ENCODE peak calls at places on chromosomes 2 and 18, in seven cellular contexts. H, S, T, Z, B, Y and D are unnamed samples.

GRCh38 chr2:26957041-26957440 is 13.4 kb upstream of the MAPRE3 start:
- DNase-seq in S (no peak), H (no peak), B (no peak), Z (no peak), Y (no peak), T (no peak), D (no peak)

GRCh38 chr2:241649927-241650326 is 12.4 kb downstream of the ATG4B start:
- DNase-seq in S (no peak), Z (no peak), Y (no peak), B (no peak), T (no peak), H (no peak), D (no peak)

GRCh38 chr2:1168856-1169255 is 218.2 kb downstream of the SNTG2 start:
- DNase-seq in B (no peak), Y (no peak), H (no peak), S (no peak), Z (no peak), T (no peak), D (no peak)

GRCh38 chr2:98476192-98476868 is 31.7 kb downstream of the INPP4A start:
- DNase-seq in T (no peak), Z (no peak), H (no peak), S (no peak), Y (no peak), B (no peak), D (no peak)

GRCh38 chr18:48850891-48851302 is 99.9 kb downstream of the SMAD7 start:
- DNase-seq in Z (no peak), Y (no peak), T (no peak), B (no peak), S (no peak), H (no peak), D (no peak)

GRCh38 chr2:225040862-225041209 is 1.4 kb downstream of the DOCK10 start:
- DNase-seq in Z (no peak), T (no peak), H (no peak), S (no peak), Y (no peak), B (no peak), D (no peak)

GRCh38 chr2:70347831-70348230 is 46.0 kb upstream of the FAM136A start:
- DNase-seq in Z (no peak), H (no peak), Y (no peak), S (no peak), B (no peak), T (no peak), D (no peak)

GRCh38 chr2:68387408-68388350 is 22.6 kb downstream of the PLEK start:
- DNase-seq in S (no peak), B (no peak), Y (no peak), T (no peak), Z (peak), H (no peak), D (no peak)

GRCh38 chr2:46509804-46510203 is 30.4 kb downstream of the TMEM247 start:
- DNase-seq in H (no peak), Y (no peak), T (no peak), S (no peak), Z (no peak), B (no peak), D (no peak)

GRCh38 chr2:3073196-3073595 is 304.4 kb downstream of the EIPR1 start:
- DNase-seq in H (no peak), Z (no peak), Y (no peak), T (no peak), S (no peak), B (no peak), D (no peak)

GRCh38 chr18:51195602-51196115 is 1.8 kb downstream of the MEX3C start:
- DNase-seq in Z (no peak), Y (peak), B (peak), H (peak), T (peak), S (no peak), D (no peak)

DNA sequence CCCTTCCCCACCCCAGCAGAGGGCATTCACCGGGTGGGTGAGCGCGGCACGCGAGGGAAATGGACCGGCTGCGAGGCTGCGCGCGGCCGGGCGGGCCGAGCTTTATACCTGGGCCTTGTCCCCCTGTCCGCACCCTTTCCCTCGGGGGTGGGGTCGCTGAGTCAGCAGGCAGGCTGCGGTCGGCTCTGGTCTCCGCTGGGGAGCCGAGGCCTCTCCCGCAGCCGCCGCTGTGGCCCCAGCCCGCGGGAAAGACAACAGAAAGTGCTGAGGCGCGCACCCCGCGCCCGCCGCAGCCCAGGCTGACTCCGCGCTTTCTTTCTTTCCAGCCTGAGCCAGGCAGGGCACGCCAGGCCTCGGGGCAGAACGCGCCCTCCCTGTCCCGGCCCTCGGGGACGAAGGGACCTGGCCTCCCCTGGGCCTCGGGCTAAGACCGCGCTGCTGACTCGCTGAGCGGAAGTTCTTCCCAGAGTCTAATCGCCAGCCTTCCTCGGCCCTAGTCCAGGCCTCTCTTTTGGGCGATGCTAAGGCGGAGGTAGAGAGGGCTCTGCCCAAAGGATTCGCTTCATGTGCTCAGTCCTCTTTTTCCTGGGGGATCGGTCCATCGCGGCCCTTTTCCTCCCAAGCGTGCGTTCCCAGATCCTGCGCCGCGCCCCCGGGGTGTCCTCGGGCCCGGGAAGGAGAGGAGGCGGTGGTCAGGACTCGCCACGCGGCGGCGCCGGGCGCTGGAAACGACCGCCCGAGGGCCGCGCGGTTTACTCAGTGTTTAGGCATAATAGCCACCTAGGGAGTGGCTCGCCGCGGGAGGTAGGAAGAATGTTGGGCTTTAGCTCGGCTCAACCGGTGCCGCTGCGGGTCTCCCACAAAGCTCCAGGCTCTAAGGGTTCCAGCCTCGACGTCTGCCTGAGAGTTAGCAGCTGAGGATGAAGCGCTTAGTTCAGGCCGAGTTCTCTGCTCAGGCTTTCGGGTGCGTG is at the start of gene CRYBA2:
- DNase-seq in Z (no peak), S (peak), T (peak), B (no peak), Y (no peak), H (no peak), D (no peak)
- TF ChIP-seq EZH2 in Z (no peak), S (no peak), T (peak), B (peak), Y (peak), H (no peak), D (no peak)

GRCh38 chr2:33378551-33379220 is 97.8 kb upstream of the RASGRP3 start:
- DNase-seq in H (no peak), T (peak), S (no peak), B (no peak), Z (no peak), Y (no peak), D (no peak)

GRCh38 chr2:33375054-33375453 is 101.4 kb upstream of the RASGRP3 start:
- DNase-seq in Y (peak), T (no peak), B (no peak), S (no peak), H (no peak), Z (no peak), D (no peak)

GRCh38 chr2:33373986-33374385 is 102.5 kb upstream of the RASGRP3 start:
- DNase-seq in S (no peak), B (no peak), H (no peak), T (no peak), Y (no peak), Z (no peak), D (no peak)

GRCh38 chr2:33380001-33380609 is 96.3 kb upstream of the RASGRP3 start:
- DNase-seq in T (peak), B (no peak), H (peak), Z (no peak), S (peak), Y (no peak), D (no peak)

DNA sequence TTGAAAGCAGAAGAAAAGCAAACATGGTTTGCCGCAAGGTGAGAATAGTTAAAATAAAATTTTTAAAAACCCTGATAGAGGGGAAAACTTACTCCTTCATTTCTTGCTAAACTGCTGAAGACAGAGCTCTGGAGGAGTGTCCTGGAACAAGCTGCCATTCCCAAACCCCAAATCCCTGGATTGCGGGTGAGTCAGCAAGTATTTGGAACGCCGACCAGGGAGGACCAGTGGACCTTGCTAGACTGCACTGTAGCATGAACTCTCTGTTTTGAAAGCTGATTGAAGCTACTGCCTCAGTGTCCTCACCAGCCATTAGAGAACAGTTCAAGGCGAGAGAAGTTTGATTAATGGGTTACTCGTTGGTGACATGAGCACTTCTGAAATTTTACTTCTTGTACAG is 99.4 kb upstream of the RASGRP3 start:
- DNase-seq in H (no peak), Z (no peak), T (no peak), S (no peak), Y (no peak), B (no peak), D (no peak)
- H3K27ac ChIP-seq in H (no peak), Z (no peak), T (no peak), S (no peak), Y (no peak), B (no peak), D (no peak)

DNA sequence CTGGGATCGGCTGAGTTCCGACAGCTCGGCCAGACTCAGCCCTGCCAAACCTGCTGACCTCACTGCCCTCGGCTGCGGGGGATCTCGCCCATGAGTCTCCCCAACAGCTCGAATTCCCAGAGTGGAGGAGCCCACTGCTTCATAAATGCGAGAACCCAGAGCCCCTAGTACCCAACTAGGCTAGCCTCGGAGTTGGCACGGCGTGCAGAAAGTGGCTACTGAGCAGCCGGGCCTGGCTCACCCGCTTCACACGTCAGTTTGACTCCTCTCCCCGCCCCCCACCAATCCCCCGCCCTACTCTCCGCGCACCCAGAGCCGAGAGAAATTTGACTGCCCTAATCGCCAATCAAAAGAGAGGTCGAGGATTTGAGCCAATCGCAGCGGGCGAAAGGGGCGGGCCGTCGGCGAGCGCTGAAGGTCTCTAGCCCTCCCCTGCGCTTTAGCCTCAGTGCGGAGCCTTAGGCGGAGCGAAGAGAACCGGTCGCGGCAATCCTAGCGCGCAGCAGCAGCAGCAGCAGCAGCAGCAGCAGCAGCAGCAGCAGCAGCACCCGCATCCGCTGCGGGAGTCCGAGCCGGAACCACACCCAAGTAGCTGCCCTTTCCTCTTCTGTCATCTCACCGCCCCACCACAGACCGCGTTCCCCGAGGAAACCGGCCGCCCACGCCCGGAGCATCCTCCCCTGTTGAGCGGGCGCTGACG is at the start of gene GLS:
- DNase-seq in B (peak), H (peak), Z (peak), S (peak), T (peak), Y (peak), D (peak)
- TF ChIP-seq POLR2AphosphoS5 in B (peak), H (peak), Z (peak), S (peak), T (peak), Y (peak), D (peak)

DNA sequence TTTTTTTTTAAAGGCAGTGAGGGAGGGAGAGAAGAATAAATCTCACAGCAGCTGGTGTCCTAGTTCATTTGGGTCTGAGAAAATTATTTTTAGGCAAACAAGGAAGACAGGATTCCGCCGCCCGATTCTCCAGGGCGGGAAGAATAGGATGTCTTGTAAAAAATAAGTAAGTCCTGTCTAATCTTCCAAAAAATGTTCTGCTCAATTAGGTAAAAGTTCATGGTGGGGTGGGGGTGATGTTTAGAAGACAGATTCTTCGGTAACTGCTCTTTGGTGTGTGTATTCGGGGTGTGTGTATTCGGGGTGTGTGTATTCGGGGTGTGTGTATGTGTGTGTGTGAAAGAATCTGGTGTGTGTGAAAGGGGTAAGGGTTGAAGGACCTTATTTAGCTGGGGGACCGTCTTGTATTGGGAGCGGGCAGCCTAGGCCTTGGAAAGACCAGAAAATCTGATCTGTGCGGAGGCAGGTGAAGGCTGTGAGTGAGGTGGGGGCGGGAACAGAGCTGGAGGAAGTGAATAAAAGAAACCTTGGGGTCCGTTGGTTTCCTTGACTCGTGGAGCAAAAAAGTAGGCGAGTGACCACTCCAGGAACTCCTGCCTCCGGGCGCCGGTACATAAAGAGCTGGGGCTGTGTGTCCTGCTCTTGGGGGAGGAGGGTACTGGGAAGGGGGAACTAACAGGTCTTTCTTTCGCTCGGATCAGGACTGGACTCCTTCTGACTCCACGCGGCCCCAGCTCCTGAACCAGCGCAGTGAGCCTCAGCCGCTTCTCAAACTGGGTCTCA is 4.4 kb upstream of the PAX3 start:
- DNase-seq in Y (no peak), H (no peak), T (peak), Z (no peak), B (no peak), S (no peak), D (no peak)
- TF ChIP-seq EZH2 in Y (peak), H (no peak), T (peak), Z (no peak), B (peak), S (no peak), D (no peak)

GRCh38 chr18:8139127-8139591 is 470.1 kb upstream of the RAB12 start:
- DNase-seq in Z (no peak), T (no peak), B (no peak), H (no peak), S (no peak), Y (no peak), D (no peak)

GRCh38 chr18:8139971-8140406 is 469.2 kb upstream of the RAB12 start:
- DNase-seq in B (no peak), S (no peak), Z (no peak), T (no peak), H (no peak), Y (no peak), D (no peak)

GRCh38 chr18:8142131-8142711 is 467.0 kb upstream of the RAB12 start:
- DNase-seq in Y (peak), H (no peak), T (no peak), S (peak), B (no peak), Z (no peak), D (no peak)

GRCh38 chr18:8142932-8143331 is 466.3 kb upstream of the RAB12 start:
- DNase-seq in S (no peak), T (no peak), Y (peak), H (no peak), Z (no peak), B (no peak), D (no peak)

GRCh38 chr18:8140841-8141501 is 468.3 kb upstream of the RAB12 start:
- DNase-seq in Y (no peak), H (no peak), S (peak), T (peak), B (no peak), Z (no peak), D (no peak)
- H3K27ac ChIP-seq in Y (no peak), H (no peak), S (no peak), T (no peak), B (no peak), Z (no peak), D (no peak)

DNA sequence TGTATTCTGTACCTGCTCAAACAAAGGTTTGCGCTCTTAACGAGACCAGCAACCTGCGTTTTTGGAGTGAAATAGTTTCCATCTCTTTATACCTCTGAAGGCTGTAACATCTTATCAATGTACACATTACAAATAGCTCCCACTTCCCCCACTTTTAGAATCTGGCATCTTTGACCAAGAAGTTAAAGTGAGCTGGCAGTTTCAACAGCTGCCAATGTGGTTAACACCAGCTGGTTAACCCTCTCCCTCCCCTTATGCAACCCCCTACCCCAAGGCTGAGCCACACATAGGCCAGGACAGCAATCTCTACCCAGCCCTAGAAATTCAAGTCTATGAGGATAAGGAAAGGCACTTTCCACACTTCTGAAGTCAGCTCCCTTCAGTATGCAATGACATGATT is 2.2 kb upstream of the SERTAD2 start:
- DNase-seq in H (no peak), B (no peak), T (no peak), S (no peak), Z (no peak), Y (no peak), D (no peak)
- TF ChIP-seq POLR2AphosphoS5 in H (no peak), B (no peak), T (no peak), S (no peak), Z (no peak), Y (no peak), D (no peak)